ENCODE peak calls at places on chromosomes 3 and 15, in nine cellular contexts. One of them, this sample, is unnamed.

GRCh38 chr3:116314476-116314875 is 130.8 kb downstream of the LSAMP start:
- DNase-seq in putamen: no peak
- DNase-seq in LoVo: no peak
- DNase-seq in 8988T: no peak
- DNase-seq in heart right ventricle: no peak
- DNase-seq in caudate nucleus: no peak
- DNase-seq in lower lobe of right lung: no peak
- DNase-seq in HTR-8/SVneo: no peak
- DNase-seq in skeletal muscle cell: no peak
- DNase-seq in this sample: no peak

GRCh38 chr3:59809016-59809415 is 759.2 kb upstream of the CFAP20DC start:
- DNase-seq in putamen: no peak
- DNase-seq in LoVo: no peak
- DNase-seq in 8988T: no peak
- DNase-seq in heart right ventricle: no peak
- DNase-seq in caudate nucleus: no peak
- DNase-seq in lower lobe of right lung: no peak
- DNase-seq in HTR-8/SVneo: no peak
- DNase-seq in skeletal muscle cell: peak
- DNase-seq in this sample: no peak

GRCh38 chr3:39808467-39809180 is 785 bp upstream of the MYRIP start:
- DNase-seq in putamen: no peak
- DNase-seq in LoVo: peak
- DNase-seq in 8988T: no peak
- DNase-seq in heart right ventricle: peak
- DNase-seq in caudate nucleus: no peak
- DNase-seq in lower lobe of right lung: no peak
- DNase-seq in HTR-8/SVneo: no peak
- DNase-seq in skeletal muscle cell: no peak
- DNase-seq in this sample: no peak

GRCh38 chr15:79849789-79850188 is 47.0 kb downstream of the MTHFS start:
- DNase-seq in putamen: no peak
- DNase-seq in LoVo: no peak
- DNase-seq in 8988T: no peak
- DNase-seq in heart right ventricle: no peak
- DNase-seq in caudate nucleus: no peak
- DNase-seq in lower lobe of right lung: no peak
- DNase-seq in HTR-8/SVneo: no peak
- DNase-seq in skeletal muscle cell: no peak
- DNase-seq in this sample: peak

GRCh38 chr15:93029613-93030429 is 59.2 kb downstream of the RGMA start:
- DNase-seq in putamen: no peak
- DNase-seq in LoVo: no peak
- DNase-seq in 8988T: no peak
- DNase-seq in heart right ventricle: no peak
- DNase-seq in caudate nucleus: no peak
- DNase-seq in lower lobe of right lung: no peak
- DNase-seq in HTR-8/SVneo: no peak
- DNase-seq in skeletal muscle cell: no peak
- DNase-seq in this sample: peak

GRCh38 chr3:45583021-45583851 is 11.3 kb upstream of the LIMD1 start:
- DNase-seq in putamen: peak
- DNase-seq in LoVo: no peak
- DNase-seq in 8988T: no peak
- DNase-seq in heart right ventricle: peak
- DNase-seq in caudate nucleus: peak
- DNase-seq in lower lobe of right lung: no peak
- DNase-seq in HTR-8/SVneo: no peak
- DNase-seq in skeletal muscle cell: no peak
- DNase-seq in this sample: peak

GRCh38 chr3:110384601-110385000 is 687.0 kb upstream of the NECTIN3 start:
- DNase-seq in putamen: no peak
- DNase-seq in LoVo: no peak
- DNase-seq in 8988T: no peak
- DNase-seq in heart right ventricle: no peak
- DNase-seq in caudate nucleus: no peak
- DNase-seq in lower lobe of right lung: no peak
- DNase-seq in HTR-8/SVneo: no peak
- DNase-seq in skeletal muscle cell: peak
- DNase-seq in this sample: peak

GRCh38 chr15:70435369-70435768 is 328.0 kb downstream of the UACA start:
- DNase-seq in putamen: no peak
- DNase-seq in LoVo: no peak
- DNase-seq in 8988T: no peak
- DNase-seq in heart right ventricle: no peak
- DNase-seq in caudate nucleus: no peak
- DNase-seq in lower lobe of right lung: no peak
- DNase-seq in HTR-8/SVneo: no peak
- DNase-seq in skeletal muscle cell: no peak
- DNase-seq in this sample: no peak

GRCh38 chr3:33441322-33441976 is 1.2 kb upstream of the UBP1 start:
- DNase-seq in putamen: no peak
- DNase-seq in LoVo: no peak
- DNase-seq in 8988T: no peak
- DNase-seq in heart right ventricle: no peak
- DNase-seq in caudate nucleus: no peak
- DNase-seq in lower lobe of right lung: no peak
- DNase-seq in HTR-8/SVneo: no peak
- DNase-seq in skeletal muscle cell: no peak
- DNase-seq in this sample: no peak

GRCh38 chr15:71048913-71049675 is 66.2 kb upstream of the THSD4 start:
- DNase-seq in putamen: no peak
- DNase-seq in LoVo: no peak
- DNase-seq in 8988T: no peak
- DNase-seq in heart right ventricle: no peak
- DNase-seq in caudate nucleus: no peak
- DNase-seq in lower lobe of right lung: no peak
- DNase-seq in HTR-8/SVneo: peak
- DNase-seq in skeletal muscle cell: peak
- DNase-seq in this sample: peak

GRCh38 chr3:170077406-170077805 is 39.6 kb downstream of the GPR160 start:
- DNase-seq in putamen: no peak
- DNase-seq in LoVo: no peak
- DNase-seq in 8988T: no peak
- DNase-seq in heart right ventricle: no peak
- DNase-seq in caudate nucleus: no peak
- DNase-seq in lower lobe of right lung: no peak
- DNase-seq in HTR-8/SVneo: no peak
- DNase-seq in skeletal muscle cell: no peak
- DNase-seq in this sample: no peak

GRCh38 chr15:23647421-23648375 is at the start of gene MAGEL2:
- DNase-seq in putamen: no peak
- DNase-seq in LoVo: no peak
- DNase-seq in 8988T: no peak
- DNase-seq in heart right ventricle: no peak
- DNase-seq in caudate nucleus: no peak
- DNase-seq in lower lobe of right lung: peak
- DNase-seq in HTR-8/SVneo: no peak
- DNase-seq in skeletal muscle cell: no peak
- DNase-seq in this sample: no peak

GRCh38 chr15:69996842-69997478 is 100.8 kb downstream of the TLE3 start:
- DNase-seq in putamen: no peak
- DNase-seq in LoVo: peak
- DNase-seq in 8988T: no peak
- DNase-seq in heart right ventricle: no peak
- DNase-seq in caudate nucleus: no peak
- DNase-seq in lower lobe of right lung: no peak
- DNase-seq in HTR-8/SVneo: no peak
- DNase-seq in skeletal muscle cell: no peak
- DNase-seq in this sample: no peak

GRCh38 chr3:32502089-32502943 is at the start of gene CMTM6:
- DNase-seq in putamen: peak
- DNase-seq in LoVo: peak
- DNase-seq in 8988T: peak
- DNase-seq in heart right ventricle: peak
- DNase-seq in caudate nucleus: peak
- DNase-seq in lower lobe of right lung: peak
- DNase-seq in HTR-8/SVneo: peak
- DNase-seq in skeletal muscle cell: peak
- DNase-seq in this sample: peak

GRCh38 chr15:44775923-44776322 is 39.6 kb downstream of the TRIM69 start:
- DNase-seq in putamen: peak
- DNase-seq in LoVo: no peak
- DNase-seq in 8988T: no peak
- DNase-seq in heart right ventricle: no peak
- DNase-seq in caudate nucleus: peak
- DNase-seq in lower lobe of right lung: no peak
- DNase-seq in HTR-8/SVneo: no peak
- DNase-seq in skeletal muscle cell: no peak
- DNase-seq in this sample: no peak

GRCh38 chr3:72041531-72041930 is 256.6 kb upstream of the PROK2 start:
- DNase-seq in putamen: peak
- DNase-seq in LoVo: no peak
- DNase-seq in 8988T: no peak
- DNase-seq in heart right ventricle: no peak
- DNase-seq in caudate nucleus: peak
- DNase-seq in lower lobe of right lung: no peak
- DNase-seq in HTR-8/SVneo: no peak
- DNase-seq in skeletal muscle cell: peak
- DNase-seq in this sample: no peak

GRCh38 chr3:66638717-66639116 is 137.9 kb upstream of the LRIG1 start:
- DNase-seq in putamen: no peak
- DNase-seq in LoVo: no peak
- DNase-seq in 8988T: no peak
- DNase-seq in heart right ventricle: no peak
- DNase-seq in caudate nucleus: no peak
- DNase-seq in lower lobe of right lung: no peak
- DNase-seq in HTR-8/SVneo: no peak
- DNase-seq in skeletal muscle cell: no peak
- DNase-seq in this sample: no peak

This sample was measured in hepatic stellate cell.